ENCODE peak calls at places on chromosome 19, in five cellular contexts. One of them, this sample, is unnamed.

GRCh38 chr19:7152568-7152967 is 83.1 kb downstream of the ZNF557 start:
- DNase-seq in adrenal gland: no peak
- DNase-seq in mucosa of descending colon: no peak
- DNase-seq in endothelial cell: no peak
- DNase-seq in GM10248: no peak
- DNase-seq in this sample: no peak

GRCh38 chr19:14337510-14337909 is 43.7 kb upstream of the ADGRE5 start:
- DNase-seq in adrenal gland: no peak
- DNase-seq in mucosa of descending colon: peak
- DNase-seq in endothelial cell: no peak
- DNase-seq in GM10248: no peak
- DNase-seq in this sample: no peak

GRCh38 chr19:33406521-33407139 is 33.1 kb downstream of the CEBPG start:
- DNase-seq in adrenal gland: peak
- DNase-seq in mucosa of descending colon: peak
- DNase-seq in endothelial cell: peak
- DNase-seq in GM10248: peak
- DNase-seq in this sample: peak

GRCh38 chr19:24002256-24002945 is 84.6 kb upstream of the ZNF254 start:
- DNase-seq in adrenal gland: no peak
- DNase-seq in mucosa of descending colon: no peak
- DNase-seq in endothelial cell: no peak
- DNase-seq in GM10248: no peak
- DNase-seq in this sample: no peak

GRCh38 chr19:41844601-41845000 is at the start of gene LYPD4:
- DNase-seq in adrenal gland: no peak
- DNase-seq in mucosa of descending colon: no peak
- DNase-seq in endothelial cell: no peak
- DNase-seq in GM10248: no peak
- DNase-seq in this sample: no peak

GRCh38 chr19:9835507-9835949 is 410 bp downstream of the PIN1 start:
- DNase-seq in adrenal gland: no peak
- DNase-seq in mucosa of descending colon: no peak
- DNase-seq in endothelial cell: no peak
- DNase-seq in GM10248: no peak
- DNase-seq in this sample: no peak

GRCh38 chr19:33431986-33432385 is 58.5 kb downstream of the CEBPG start:
- DNase-seq in adrenal gland: no peak
- DNase-seq in mucosa of descending colon: peak
- DNase-seq in endothelial cell: no peak
- DNase-seq in GM10248: no peak
- DNase-seq in this sample: no peak

GRCh38 chr19:38649305-38650179 is 2.1 kb downstream of the ACTN4 start:
- DNase-seq in adrenal gland: peak
- DNase-seq in mucosa of descending colon: peak
- DNase-seq in endothelial cell: no peak
- DNase-seq in GM10248: no peak
- DNase-seq in this sample: peak

GRCh38 chr19:8569066-8569761 is 8.0 kb downstream of the MYO1F start:
- DNase-seq in adrenal gland: peak
- DNase-seq in mucosa of descending colon: peak
- DNase-seq in endothelial cell: no peak
- DNase-seq in GM10248: peak
- DNase-seq in this sample: peak

GRCh38 chr19:41261474-41262190 is 2.5 kb upstream of the HNRNPUL1 start:
- DNase-seq in adrenal gland: no peak
- DNase-seq in mucosa of descending colon: no peak
- DNase-seq in endothelial cell: no peak
- DNase-seq in GM10248: no peak
- DNase-seq in this sample: no peak

GRCh38 chr19:58196911-58197616 is 14.2 kb downstream of the ZNF274 start:
- DNase-seq in adrenal gland: no peak
- DNase-seq in mucosa of descending colon: no peak
- DNase-seq in endothelial cell: no peak
- DNase-seq in GM10248: no peak
- DNase-seq in this sample: no peak

GRCh38 chr19:7004313-7004931 is 16.8 kb downstream of the MBD3L2B start:
- DNase-seq in adrenal gland: no peak
- DNase-seq in mucosa of descending colon: no peak
- DNase-seq in endothelial cell: peak
- DNase-seq in GM10248: no peak
- DNase-seq in this sample: no peak

GRCh38 chr19:42028304-42029216 is 34.5 kb upstream of the ATP1A3 start:
- DNase-seq in adrenal gland: no peak
- DNase-seq in mucosa of descending colon: no peak
- DNase-seq in endothelial cell: peak
- DNase-seq in GM10248: no peak
- DNase-seq in this sample: peak

GRCh38 chr19:10420444-10421239 is at the start of gene PDE4A:
- DNase-seq in adrenal gland: no peak
- DNase-seq in mucosa of descending colon: no peak
- DNase-seq in endothelial cell: peak
- DNase-seq in GM10248: peak
- DNase-seq in this sample: no peak

GRCh38 chr19:31353826-31354225 is 4.6 kb upstream of the TSHZ3 start:
- DNase-seq in adrenal gland: no peak
- DNase-seq in mucosa of descending colon: no peak
- DNase-seq in endothelial cell: peak
- DNase-seq in GM10248: no peak
- DNase-seq in this sample: no peak

GRCh38 chr19:35725216-35725861 is 7.5 kb downstream of the KMT2B start:
- DNase-seq in adrenal gland: no peak
- DNase-seq in mucosa of descending colon: no peak
- DNase-seq in endothelial cell: no peak
- DNase-seq in GM10248: no peak
- DNase-seq in this sample: no peak

GRCh38 chr19:45126654-45127053 is 33.7 kb downstream of the PPP1R37 start:
- DNase-seq in adrenal gland: no peak
- DNase-seq in mucosa of descending colon: no peak
- DNase-seq in endothelial cell: no peak
- DNase-seq in GM10248: no peak
- DNase-seq in this sample: no peak

DNA sequence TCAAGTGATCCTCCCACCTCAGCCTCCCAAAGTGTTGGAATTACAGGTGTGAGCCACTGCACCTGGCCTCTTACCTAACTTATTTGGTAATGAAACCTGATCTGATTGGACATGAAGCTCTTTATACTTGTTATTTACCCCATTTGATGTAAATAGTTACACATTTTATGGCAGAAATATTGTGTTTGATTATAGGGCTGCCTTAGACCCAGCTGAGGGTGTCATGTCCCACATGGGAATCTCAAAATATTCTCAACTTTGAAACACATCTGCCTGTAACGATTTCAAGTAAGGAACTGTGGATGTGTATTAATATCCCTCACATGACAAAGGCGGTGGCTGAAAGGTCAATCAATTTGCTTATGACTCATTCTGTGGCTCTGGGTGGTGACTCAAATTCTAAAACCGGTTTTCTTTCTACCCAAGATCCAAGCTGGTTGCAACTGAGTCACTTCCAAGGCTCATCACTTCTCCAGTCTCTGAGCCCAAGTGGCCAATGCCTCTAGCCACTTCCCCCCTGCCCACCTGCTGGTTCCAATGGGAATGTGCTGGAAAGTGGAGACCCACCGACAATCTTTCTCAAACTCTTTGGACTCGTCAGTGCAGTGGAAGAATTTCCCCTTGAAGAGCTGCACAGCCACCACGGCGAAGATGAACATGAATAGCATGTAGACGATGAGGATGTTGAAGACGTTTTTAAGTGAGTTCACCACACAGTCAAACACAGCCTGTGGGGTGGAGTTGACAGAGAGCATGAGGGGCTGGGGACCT is 110.9 kb downstream of the IER2 start:
- DNase-seq in adrenal gland: peak
- DNase-seq in mucosa of descending colon: no peak
- DNase-seq in endothelial cell: no peak
- DNase-seq in GM10248: peak
- DNase-seq in this sample: peak
- TF ChIP-seq CTCF in adrenal gland: peak
- TF ChIP-seq CTCF in mucosa of descending colon: no peak
- TF ChIP-seq CTCF in endothelial cell: no peak
- TF ChIP-seq CTCF in GM10248: no peak
- TF ChIP-seq CTCF in this sample: no peak

GRCh38 chr19:46975011-46975917 is 44.4 kb upstream of the NPAS1 start:
- DNase-seq in adrenal gland: no peak
- DNase-seq in mucosa of descending colon: peak
- DNase-seq in endothelial cell: no peak
- DNase-seq in GM10248: no peak
- DNase-seq in this sample: no peak
- TF ChIP-seq CTCF in adrenal gland: no peak
- TF ChIP-seq CTCF in mucosa of descending colon: no peak
- TF ChIP-seq CTCF in endothelial cell: no peak
- TF ChIP-seq CTCF in GM10248: no peak
- TF ChIP-seq CTCF in this sample: no peak

GRCh38 chr19:48303367-48303766 is 22.0 kb upstream of the EMP3 start:
- DNase-seq in adrenal gland: no peak
- DNase-seq in mucosa of descending colon: no peak
- DNase-seq in endothelial cell: no peak
- DNase-seq in GM10248: no peak
- DNase-seq in this sample: no peak

GRCh38 chr19:48303866-48304265 is 21.5 kb upstream of the EMP3 start:
- DNase-seq in adrenal gland: no peak
- DNase-seq in mucosa of descending colon: no peak
- DNase-seq in endothelial cell: no peak
- DNase-seq in GM10248: no peak
- DNase-seq in this sample: no peak

GRCh38 chr19:48310227-48310626 is 15.1 kb upstream of the EMP3 start:
- DNase-seq in adrenal gland: peak
- DNase-seq in mucosa of descending colon: no peak
- DNase-seq in endothelial cell: no peak
- DNase-seq in GM10248: no peak
- DNase-seq in this sample: no peak

GRCh38 chr19:48311384-48311783 is 14.0 kb upstream of the EMP3 start:
- DNase-seq in adrenal gland: no peak
- DNase-seq in mucosa of descending colon: no peak
- DNase-seq in endothelial cell: no peak
- DNase-seq in GM10248: no peak
- DNase-seq in this sample: no peak

GRCh38 chr19:48308695-48309586 is 16.4 kb upstream of the EMP3 start:
- DNase-seq in adrenal gland: no peak
- DNase-seq in mucosa of descending colon: no peak
- DNase-seq in endothelial cell: no peak
- DNase-seq in GM10248: no peak
- DNase-seq in this sample: no peak
- TF ChIP-seq CTCF in adrenal gland: no peak
- TF ChIP-seq CTCF in mucosa of descending colon: no peak
- TF ChIP-seq CTCF in endothelial cell: no peak
- TF ChIP-seq CTCF in GM10248: peak
- TF ChIP-seq CTCF in this sample: peak

GRCh38 chr19:1717970-1718264 is 35.4 kb upstream of the ONECUT3 start:
- DNase-seq in adrenal gland: no peak
- DNase-seq in mucosa of descending colon: no peak
- DNase-seq in endothelial cell: no peak
- DNase-seq in GM10248: no peak
- DNase-seq in this sample: no peak
- TF ChIP-seq CTCF in adrenal gland: no peak
- TF ChIP-seq CTCF in mucosa of descending colon: no peak
- TF ChIP-seq CTCF in endothelial cell: no peak
- TF ChIP-seq CTCF in GM10248: no peak
- TF ChIP-seq CTCF in this sample: no peak

DNA sequence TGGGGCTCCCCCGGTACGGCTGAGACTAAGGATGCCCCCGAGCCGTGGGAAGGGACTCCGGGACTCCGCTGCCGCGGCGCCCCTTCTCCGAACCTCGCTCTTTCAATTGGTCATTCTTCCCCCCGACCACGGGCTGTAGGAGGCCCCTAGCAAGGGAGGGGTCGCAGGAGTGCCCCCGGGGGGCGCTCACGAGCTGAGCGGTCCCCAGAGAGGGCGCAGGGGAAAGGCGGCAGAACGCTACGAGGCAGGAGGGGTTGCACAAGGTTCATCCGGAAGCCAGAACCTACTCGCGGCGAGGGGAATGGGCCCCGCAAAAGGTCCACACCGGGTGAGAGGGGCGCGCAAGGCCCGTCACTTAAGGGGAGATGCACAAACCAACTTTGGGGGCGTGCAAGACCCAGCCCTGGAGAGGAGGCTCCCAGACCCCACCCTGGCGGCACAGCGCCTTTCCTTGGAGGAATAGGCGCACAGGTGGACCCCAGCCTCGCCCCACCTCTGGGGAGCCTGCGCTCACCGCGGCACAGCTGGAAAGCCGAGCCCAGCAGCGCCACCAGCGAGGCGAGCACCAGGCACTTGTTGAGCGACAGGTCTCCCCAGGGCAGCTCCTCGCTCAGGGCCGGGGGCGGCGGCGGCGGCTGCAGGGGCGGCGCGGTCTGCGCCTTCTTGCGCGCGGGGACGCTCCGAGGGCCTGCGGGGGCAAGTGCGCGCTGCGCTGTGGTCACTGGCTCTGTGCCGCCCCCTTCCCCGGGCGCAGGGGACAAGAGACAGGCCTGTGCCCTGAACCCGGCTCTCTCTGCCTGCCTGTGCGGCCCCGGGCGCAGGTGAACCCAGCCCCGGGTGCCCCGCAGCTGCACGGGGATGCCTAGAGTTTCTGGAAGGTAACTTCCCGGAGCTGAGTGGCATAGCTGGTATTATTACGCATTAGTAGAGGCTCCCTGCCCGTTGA is 2.8 kb downstream of the JSRP1 start:
- DNase-seq in adrenal gland: no peak
- DNase-seq in mucosa of descending colon: peak
- DNase-seq in endothelial cell: no peak
- DNase-seq in GM10248: no peak
- DNase-seq in this sample: no peak
- TF ChIP-seq CTCF in adrenal gland: no peak
- TF ChIP-seq CTCF in mucosa of descending colon: no peak
- TF ChIP-seq CTCF in endothelial cell: peak
- TF ChIP-seq CTCF in GM10248: peak
- TF ChIP-seq CTCF in this sample: no peak